ENCODE peak calls at places on chromosomes 6 and 20, in four cellular contexts. P is uterus, R is small intestine, A is ovary. W is an unnamed sample.

GRCh38 chr6:132192646-132193045 is 208.6 kb downstream of the MOXD1 start:
- DNase-seq in R (no peak), A (no peak), P (no peak), W (no peak)

GRCh38 chr6:134447883-134448387 is 130.0 kb upstream of the SGK1 start:
- DNase-seq in A (no peak), R (no peak), P (no peak), W (no peak)

GRCh38 chr20:60056345-60057122 is 98.3 kb downstream of the CDH26 start:
- DNase-seq in R (no peak), A (no peak), P (no peak), W (no peak)

GRCh38 chr6:128095362-128095761 is 194.5 kb upstream of the THEMIS start:
- DNase-seq in R (no peak), P (no peak), A (no peak), W (no peak)

GRCh38 chr6:13044390-13044789 is 283.9 kb downstream of the TBC1D7 start:
- DNase-seq in A (no peak), R (peak; percentile 35), P (no peak), W (no peak)

GRCh38 chr6:115216835-115217234 is 843.9 kb downstream of the FRK start:
- DNase-seq in R (no peak), A (no peak), P (no peak), W (no peak)

GRCh38 chr20:36493801-36494114 is 47.6 kb upstream of the MYL9 start:
- DNase-seq in A (peak; percentile 73), P (peak; percentile 71), R (no peak), W (peak; percentile 76)

GRCh38 chr20:41524980-41525613 is 93.1 kb downstream of the CHD6 start:
- DNase-seq in P (peak; percentile 64), R (peak; percentile 71), A (peak; percentile 56), W (peak; percentile 67)

GRCh38 chr6:156396068-156396771 is 381.0 kb upstream of the ARID1B start:
- DNase-seq in P (no peak), A (no peak), R (no peak), W (no peak)

GRCh38 chr6:143457563-143458359 is 7.2 kb downstream of the PEX3 start:
- DNase-seq in P (no peak), A (no peak), R (peak; percentile 2), W (peak; percentile 30)

GRCh38 chr6:26556263-26557070 is 18.3 kb downstream of the HMGN4 start:
- DNase-seq in P (peak; percentile 71), A (peak; percentile 75), R (no peak), W (peak; percentile 91)

GRCh38 chr20:46555370-46555956 is 5.0 kb upstream of the OCSTAMP start:
- DNase-seq in R (no peak), A (no peak), P (no peak), W (no peak)

GRCh38 chr6:112225691-112226090 is 28.7 kb downstream of the LAMA4 start:
- DNase-seq in R (no peak), P (no peak), A (no peak), W (no peak)

GRCh38 chr6:680204-680603 is 12.7 kb downstream of the EXOC2 start:
- DNase-seq in R (no peak), P (no peak), A (no peak), W (no peak)
- H3K4me3 ChIP-seq in R (no peak overlapping the region), P (no peak overlapping the region), A (no peak overlapping the region), W (no peak overlapping the region)

DNA sequence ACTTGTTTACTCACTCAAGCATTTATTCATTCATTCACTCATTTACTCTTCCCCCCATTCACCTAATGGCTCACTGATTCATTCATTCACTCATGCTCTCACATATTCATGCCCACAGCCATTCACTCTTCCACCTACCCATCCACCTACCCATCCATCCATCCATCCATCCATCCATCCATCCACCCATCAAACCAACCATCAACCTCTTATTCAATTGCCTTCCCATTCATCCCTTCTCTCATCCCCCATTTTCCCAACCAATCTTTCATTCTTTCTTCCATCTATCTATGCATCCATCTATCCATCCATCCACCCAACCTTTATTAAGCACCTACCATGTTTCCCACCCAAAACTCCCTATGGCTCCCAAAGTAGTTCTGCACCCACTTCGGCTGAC is 1.6 kb upstream of the ARHGAP40 start:
- DNase-seq in P (no peak), A (no peak), R (no peak), W (no peak)
- H3K4me3 ChIP-seq in P (no peak overlapping the region), A (no peak overlapping the region), R (no peak overlapping the region), W (no peak overlapping the region)

GRCh38 chr6:166618251-166618650 is 8.8 kb downstream of the RPS6KA2 start:
- DNase-seq in A (no peak), P (no peak), R (no peak), W (no peak)

GRCh38 chr6:166620478-166621113 is 6.5 kb downstream of the RPS6KA2 start:
- DNase-seq in R (no peak), P (no peak), A (no peak), W (no peak)

GRCh38 chr6:166618866-166619761 is 7.9 kb downstream of the RPS6KA2 start:
- DNase-seq in P (no peak), R (no peak), A (no peak), W (no peak)

GRCh38 chr6:166621114-166621540 is 5.9 kb downstream of the RPS6KA2 start:
- DNase-seq in A (no peak), P (no peak), R (peak; percentile 81), W (no peak)

GRCh38 chr6:166619912-166620311 is 7.1 kb downstream of the RPS6KA2 start:
- DNase-seq in A (no peak), R (no peak), P (peak; percentile 69), W (no peak)
- H3K4me3 ChIP-seq in A (no peak overlapping the region), R (no peak overlapping the region), P (no peak overlapping the region), W (no peak overlapping the region)

GRCh38 chr6:7725849-7726415 is at the start of gene BMP6:
- DNase-seq in A (peak; percentile 92), R (peak; percentile 75), P (peak; percentile 87), W (peak; percentile 96)

GRCh38 chr6:7727150-7727950 is 1.5 kb downstream of the BMP6 start:
- DNase-seq in P (no peak), R (no peak), A (peak; percentile 47), W (peak; percentile 40)

GRCh38 chr6:7723554-7723953 is 2.3 kb upstream of the BMP6 start:
- DNase-seq in A (no peak), P (no peak), R (no peak), W (no peak)

GRCh38 chr6:7726416-7727149 is 684 bp downstream of the BMP6 start:
- DNase-seq in P (no peak), A (peak; percentile 44), R (no peak), W (peak; percentile 7)

GRCh38 chr6:7725412-7725811 is 487 bp upstream of the BMP6 start:
- DNase-seq in R (no peak), A (no peak), P (no peak), W (no peak)
- H3K4me3 ChIP-seq in R (no peak overlapping the region), A (peak overlapping the region; percentile 44), P (peak overlapping the region; percentile 45), W (no peak overlapping the region)

GRCh38 chr20:38260025-38260377 is 534 bp downstream of the KIAA1755 start:
- DNase-seq in R (no peak), P (no peak), A (peak; percentile 40), W (peak; percentile 29)
- H3K4me3 ChIP-seq in R (no peak overlapping the region), P (peak overlapping the region; percentile 49), A (peak overlapping the region; percentile 46), W (no peak overlapping the region)

GRCh38 chr6:170438861-170439260 is 114.2 kb downstream of the PSMB1 start:
- DNase-seq in R (no peak), A (no peak), P (no peak), W (no peak)

GRCh38 chr6:170440437-170440836 is 112.7 kb downstream of the PSMB1 start:
- DNase-seq in R (no peak), P (peak; percentile 9), A (no peak), W (no peak)

GRCh38 chr6:170437719-170438401 is 115.2 kb downstream of the PSMB1 start:
- DNase-seq in R (no peak), P (no peak), A (no peak), W (no peak)

GRCh38 chr6:170439366-170440351 is 113.4 kb downstream of the PSMB1 start:
- DNase-seq in A (no peak), P (peak; percentile 9), R (no peak), W (no peak)

GRCh38 chr6:170438402-170438753 is 114.7 kb downstream of the PSMB1 start:
- DNase-seq in A (peak; percentile 71), P (peak; percentile 80), R (peak; percentile 81), W (peak; percentile 97)
- H3K4me3 ChIP-seq in A (peak overlapping the region; percentile 1), P (no peak overlapping the region), R (no peak overlapping the region), W (no peak overlapping the region)

GRCh38 chr6:153644000-153644399 is 395.0 kb upstream of the OPRM1 start:
- DNase-seq in P (no peak), R (no peak), A (no peak), W (no peak)

DNA sequence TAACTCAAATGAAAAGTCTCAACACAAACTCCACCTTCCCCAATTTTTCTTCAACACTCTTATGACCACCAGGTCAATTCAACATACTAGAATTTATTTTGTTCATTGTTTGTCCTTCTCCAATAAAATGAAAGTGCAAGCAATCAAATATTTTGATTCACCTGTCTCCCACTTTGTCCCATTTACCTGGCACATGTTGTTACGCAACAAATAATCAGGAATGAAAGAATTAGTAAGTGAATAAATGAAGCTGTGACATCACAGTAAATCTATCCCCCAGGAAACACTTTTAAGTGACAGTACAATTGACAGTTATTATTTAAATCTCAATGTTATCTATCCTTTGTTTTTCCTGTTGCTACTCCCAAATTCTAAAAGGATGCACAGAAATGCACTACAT is 393.7 kb upstream of the OPRM1 start:
- DNase-seq in R (no peak), A (no peak), P (no peak), W (no peak)
- H3K4me3 ChIP-seq in R (no peak overlapping the region), A (no peak overlapping the region), P (no peak overlapping the region), W (no peak overlapping the region)

GRCh38 chr20:10735195-10735949 is 61.6 kb upstream of the JAG1 start:
- DNase-seq in P (no peak), R (no peak), A (no peak), W (no peak)

GRCh38 chr20:10739575-10739974 is 65.8 kb upstream of the JAG1 start:
- DNase-seq in R (peak; percentile 56), P (no peak), A (no peak), W (no peak)

GRCh38 chr20:10741060-10741459 is 67.3 kb upstream of the JAG1 start:
- DNase-seq in R (no peak), P (no peak), A (no peak), W (no peak)

GRCh38 chr20:10739134-10739533 is 65.3 kb upstream of the JAG1 start:
- DNase-seq in A (no peak), P (no peak), R (no peak), W (no peak)
- H3K4me3 ChIP-seq in A (peak overlapping the region; percentile 15), P (peak overlapping the region; percentile 15), R (no peak overlapping the region), W (no peak overlapping the region)

W was measured in cardiac muscle cell.